ENCODE peak calls at places on chromosomes 12 and 14, in seven cellular contexts. One of them, this sample, is unnamed.

GRCh38 chr12:93104535-93104934 is 175.4 kb upstream of the EEA1 start:
- DNase-seq in GM23248: no peak
- DNase-seq in mesenchymal stem cell: no peak
- DNase-seq in adrenal gland: no peak
- DNase-seq in keratinocyte: no peak
- DNase-seq in cardiac muscle cell: no peak
- DNase-seq in uterus: no peak
- DNase-seq in this sample: no peak

GRCh38 chr12:27901959-27902358 is 70.6 kb downstream of the PTHLH start:
- DNase-seq in mesenchymal stem cell: peak
- DNase-seq in uterus: no peak
- DNase-seq in adrenal gland: no peak
- DNase-seq in cardiac muscle cell: peak
- DNase-seq in keratinocyte: no peak
- DNase-seq in GM23248: peak
- DNase-seq in this sample: no peak

GRCh38 chr12:12883369-12884001 is 7.9 kb upstream of the GPRC5A start:
- DNase-seq in cardiac muscle cell: peak
- DNase-seq in GM23248: peak
- DNase-seq in keratinocyte: no peak
- DNase-seq in uterus: no peak
- DNase-seq in adrenal gland: no peak
- DNase-seq in mesenchymal stem cell: peak
- DNase-seq in this sample: no peak

GRCh38 chr14:67943947-67944346 is 124.4 kb downstream of the RAD51B start:
- DNase-seq in adrenal gland: peak
- DNase-seq in keratinocyte: no peak
- DNase-seq in uterus: peak
- DNase-seq in GM23248: peak
- DNase-seq in cardiac muscle cell: peak
- DNase-seq in mesenchymal stem cell: peak
- DNase-seq in this sample: peak

GRCh38 chr14:61221906-61222305 is 59.2 kb downstream of the TMEM30B start:
- DNase-seq in keratinocyte: no peak
- DNase-seq in GM23248: no peak
- DNase-seq in mesenchymal stem cell: no peak
- DNase-seq in adrenal gland: no peak
- DNase-seq in cardiac muscle cell: no peak
- DNase-seq in uterus: no peak
- DNase-seq in this sample: no peak

GRCh38 chr12:80218925-80219714 is 119.8 kb downstream of the OTOGL start:
- DNase-seq in GM23248: no peak
- DNase-seq in mesenchymal stem cell: peak
- DNase-seq in uterus: no peak
- DNase-seq in keratinocyte: no peak
- DNase-seq in cardiac muscle cell: no peak
- DNase-seq in adrenal gland: no peak
- DNase-seq in this sample: no peak

GRCh38 chr14:61188196-61188595 is 92.9 kb downstream of the TMEM30B start:
- DNase-seq in keratinocyte: no peak
- DNase-seq in mesenchymal stem cell: no peak
- DNase-seq in GM23248: peak
- DNase-seq in adrenal gland: peak
- DNase-seq in cardiac muscle cell: peak
- DNase-seq in uterus: no peak
- DNase-seq in this sample: no peak

GRCh38 chr12:99914206-99914605 is 70.5 kb downstream of the ANKS1B start:
- DNase-seq in GM23248: no peak
- DNase-seq in mesenchymal stem cell: no peak
- DNase-seq in keratinocyte: no peak
- DNase-seq in adrenal gland: no peak
- DNase-seq in cardiac muscle cell: no peak
- DNase-seq in uterus: no peak
- DNase-seq in this sample: no peak

GRCh38 chr12:106133136-106134087 is 5.3 kb downstream of the NUAK1 start:
- DNase-seq in mesenchymal stem cell: peak
- DNase-seq in GM23248: peak
- DNase-seq in uterus: no peak
- DNase-seq in adrenal gland: no peak
- DNase-seq in keratinocyte: no peak
- DNase-seq in cardiac muscle cell: no peak
- DNase-seq in this sample: no peak
- H3K27ac ChIP-seq in mesenchymal stem cell: peak
- H3K27ac ChIP-seq in GM23248: peak
- H3K27ac ChIP-seq in uterus: peak
- H3K27ac ChIP-seq in adrenal gland: peak
- H3K27ac ChIP-seq in keratinocyte: peak
- H3K27ac ChIP-seq in cardiac muscle cell: no peak
- H3K27ac ChIP-seq in this sample: peak

GRCh38 chr12:116695464-116695725 is 42.5 kb downstream of the SPRING1 start:
- DNase-seq in mesenchymal stem cell: no peak
- DNase-seq in adrenal gland: no peak
- DNase-seq in uterus: no peak
- DNase-seq in GM23248: no peak
- DNase-seq in cardiac muscle cell: no peak
- DNase-seq in keratinocyte: no peak
- DNase-seq in this sample: no peak
- H3K4me3 ChIP-seq in mesenchymal stem cell: no peak
- H3K4me3 ChIP-seq in adrenal gland: no peak
- H3K4me3 ChIP-seq in uterus: no peak
- H3K4me3 ChIP-seq in GM23248: no peak
- H3K4me3 ChIP-seq in cardiac muscle cell: no peak
- H3K4me3 ChIP-seq in keratinocyte: no peak
- H3K4me3 ChIP-seq in this sample: no peak

GRCh38 chr12:30795660-30796507 is 41.1 kb upstream of the CAPRIN2 start:
- DNase-seq in adrenal gland: peak
- DNase-seq in GM23248: peak
- DNase-seq in keratinocyte: no peak
- DNase-seq in uterus: peak
- DNase-seq in cardiac muscle cell: peak
- DNase-seq in mesenchymal stem cell: peak
- DNase-seq in this sample: peak

GRCh38 chr12:30795410-30795659 is 40.6 kb upstream of the CAPRIN2 start:
- DNase-seq in mesenchymal stem cell: no peak
- DNase-seq in keratinocyte: no peak
- DNase-seq in cardiac muscle cell: no peak
- DNase-seq in adrenal gland: peak
- DNase-seq in GM23248: no peak
- DNase-seq in uterus: no peak
- DNase-seq in this sample: no peak

GRCh38 chr12:30794020-30794419 is 39.3 kb upstream of the CAPRIN2 start:
- DNase-seq in keratinocyte: no peak
- DNase-seq in cardiac muscle cell: peak
- DNase-seq in uterus: no peak
- DNase-seq in GM23248: peak
- DNase-seq in adrenal gland: no peak
- DNase-seq in mesenchymal stem cell: no peak
- DNase-seq in this sample: no peak

GRCh38 chr12:30796508-30796780 is 41.7 kb upstream of the CAPRIN2 start:
- DNase-seq in uterus: no peak
- DNase-seq in keratinocyte: no peak
- DNase-seq in mesenchymal stem cell: no peak
- DNase-seq in adrenal gland: peak
- DNase-seq in cardiac muscle cell: peak
- DNase-seq in GM23248: peak
- DNase-seq in this sample: no peak

GRCh38 chr12:30794591-30795409 is 40.0 kb upstream of the CAPRIN2 start:
- DNase-seq in GM23248: peak
- DNase-seq in cardiac muscle cell: peak
- DNase-seq in mesenchymal stem cell: peak
- DNase-seq in keratinocyte: no peak
- DNase-seq in adrenal gland: peak
- DNase-seq in uterus: no peak
- DNase-seq in this sample: peak
- H3K27ac ChIP-seq in GM23248: peak
- H3K27ac ChIP-seq in cardiac muscle cell: no peak
- H3K27ac ChIP-seq in mesenchymal stem cell: peak
- H3K27ac ChIP-seq in keratinocyte: peak
- H3K27ac ChIP-seq in adrenal gland: peak
- H3K27ac ChIP-seq in uterus: peak
- H3K27ac ChIP-seq in this sample: peak

DNA sequence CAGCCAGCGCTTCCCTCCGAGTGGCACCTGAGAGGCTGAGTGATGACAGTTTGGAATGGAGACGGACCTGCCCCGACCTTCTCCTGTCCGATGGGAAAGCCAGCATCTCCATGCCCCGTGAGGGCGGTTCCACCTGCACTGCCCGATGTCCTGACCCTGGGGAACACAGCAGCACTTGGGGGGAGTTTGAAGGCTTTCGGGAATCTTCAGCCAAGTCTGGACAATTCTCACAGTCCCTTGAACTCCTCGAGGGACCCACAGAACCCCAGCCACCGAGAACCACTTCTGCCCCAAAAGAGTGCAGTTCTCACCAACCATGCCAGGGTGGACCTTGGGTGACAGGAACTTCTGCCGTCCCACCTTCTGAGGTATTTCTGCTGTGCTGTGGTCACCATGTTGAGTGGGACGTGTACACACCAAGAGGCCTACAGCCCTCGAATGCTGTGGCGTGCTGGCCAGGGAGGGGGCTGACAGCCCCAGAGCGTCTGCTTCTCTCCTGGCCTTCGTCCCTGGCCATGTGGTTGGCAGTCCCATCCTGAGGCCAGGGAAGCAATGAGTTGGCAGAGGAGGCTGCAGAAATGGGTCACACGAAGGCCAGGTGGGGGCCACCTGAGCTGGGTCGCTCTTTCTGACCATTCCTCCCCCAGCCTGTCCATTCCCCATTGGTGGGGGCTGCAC is 1.0 kb downstream of the CLBA1 start:
- DNase-seq in adrenal gland: no peak
- DNase-seq in cardiac muscle cell: no peak
- DNase-seq in mesenchymal stem cell: no peak
- DNase-seq in uterus: no peak
- DNase-seq in GM23248: no peak
- DNase-seq in keratinocyte: no peak
- DNase-seq in this sample: no peak
- H3K4me3 ChIP-seq in adrenal gland: peak
- H3K4me3 ChIP-seq in cardiac muscle cell: peak
- H3K4me3 ChIP-seq in mesenchymal stem cell: peak
- H3K4me3 ChIP-seq in uterus: peak
- H3K4me3 ChIP-seq in GM23248: peak
- H3K4me3 ChIP-seq in keratinocyte: peak
- H3K4me3 ChIP-seq in this sample: peak

GRCh38 chr14:24818054-24818822 is 184.2 kb upstream of the GZMB start:
- DNase-seq in keratinocyte: no peak
- DNase-seq in GM23248: no peak
- DNase-seq in adrenal gland: no peak
- DNase-seq in uterus: no peak
- DNase-seq in mesenchymal stem cell: peak
- DNase-seq in cardiac muscle cell: peak
- DNase-seq in this sample: no peak
- H3K27ac ChIP-seq in keratinocyte: no peak
- H3K27ac ChIP-seq in GM23248: no peak
- H3K27ac ChIP-seq in adrenal gland: peak
- H3K27ac ChIP-seq in uterus: peak
- H3K27ac ChIP-seq in mesenchymal stem cell: no peak
- H3K27ac ChIP-seq in cardiac muscle cell: no peak
- H3K27ac ChIP-seq in this sample: peak

GRCh38 chr12:107749094-107749493 is 11.8 kb downstream of the PRDM4 start:
- DNase-seq in cardiac muscle cell: peak
- DNase-seq in keratinocyte: no peak
- DNase-seq in uterus: no peak
- DNase-seq in mesenchymal stem cell: peak
- DNase-seq in adrenal gland: no peak
- DNase-seq in GM23248: peak
- DNase-seq in this sample: no peak
- H3K4me3 ChIP-seq in cardiac muscle cell: no peak
- H3K4me3 ChIP-seq in keratinocyte: peak
- H3K4me3 ChIP-seq in uterus: no peak
- H3K4me3 ChIP-seq in mesenchymal stem cell: peak
- H3K4me3 ChIP-seq in adrenal gland: no peak
- H3K4me3 ChIP-seq in GM23248: peak
- H3K4me3 ChIP-seq in this sample: no peak

DNA sequence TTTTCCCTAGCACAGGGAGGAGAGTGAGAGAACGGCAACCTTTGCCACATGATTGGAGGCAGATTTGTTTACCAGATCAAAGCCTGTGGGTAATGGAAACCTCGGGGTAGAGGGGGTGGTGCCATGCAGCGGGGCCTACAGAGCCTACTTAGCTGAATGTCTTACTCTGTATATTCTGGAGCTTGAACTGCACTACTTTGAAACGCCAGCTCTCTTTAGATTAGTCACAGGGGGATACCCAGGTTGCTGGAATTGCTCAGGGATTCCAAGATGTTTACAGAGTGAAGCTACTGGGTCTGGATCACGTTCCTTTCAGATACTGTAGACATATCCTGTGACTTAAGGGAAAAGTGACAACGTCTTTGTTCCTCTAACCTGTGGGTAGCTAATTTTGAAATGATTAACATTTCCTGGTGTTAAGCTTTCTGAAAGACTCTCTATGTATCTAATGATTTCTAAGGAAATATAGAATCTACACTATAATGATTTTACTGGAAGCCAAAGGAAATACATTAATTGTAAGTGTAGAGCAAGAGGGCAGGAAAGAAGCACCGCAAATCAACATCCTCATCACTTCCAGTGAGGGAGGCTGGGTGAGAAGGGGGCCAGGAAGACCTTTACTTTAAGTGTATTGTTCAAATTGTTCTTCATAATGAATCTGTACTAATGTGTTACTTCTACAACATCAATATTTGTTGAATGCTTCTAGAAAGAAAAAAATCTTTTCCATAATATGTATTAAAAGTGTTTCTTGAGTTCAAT is 65.5 kb upstream of the DACT1 start:
- DNase-seq in mesenchymal stem cell: peak
- DNase-seq in uterus: no peak
- DNase-seq in GM23248: peak
- DNase-seq in adrenal gland: no peak
- DNase-seq in keratinocyte: no peak
- DNase-seq in cardiac muscle cell: peak
- DNase-seq in this sample: no peak
- H3K27ac ChIP-seq in mesenchymal stem cell: no peak
- H3K27ac ChIP-seq in uterus: no peak
- H3K27ac ChIP-seq in GM23248: no peak
- H3K27ac ChIP-seq in adrenal gland: no peak
- H3K27ac ChIP-seq in keratinocyte: no peak
- H3K27ac ChIP-seq in cardiac muscle cell: peak
- H3K27ac ChIP-seq in this sample: no peak

This sample was measured in right atrium auricular region.